ENCODE peak calls at places on chromosomes 5 and 9, in eight cellular contexts. One of them, this sample, is unnamed.

GRCh38 chr5:32690153-32690552 is 21.0 kb upstream of the NPR3 start:
- DNase-seq in ovary: no peak
- DNase-seq in transverse colon: no peak
- DNase-seq in stomach: no peak
- DNase-seq in right cardiac atrium: no peak
- DNase-seq in naive thymus-derived CD4-positive, alpha-beta T cell: no peak
- DNase-seq in uterus: no peak
- DNase-seq in left lung: no peak
- DNase-seq in this sample: no peak

GRCh38 chr5:57986746-57987145 is 473.1 kb downstream of the PLK2 start:
- DNase-seq in ovary: no peak
- DNase-seq in transverse colon: no peak
- DNase-seq in stomach: no peak
- DNase-seq in right cardiac atrium: no peak
- DNase-seq in naive thymus-derived CD4-positive, alpha-beta T cell: no peak
- DNase-seq in uterus: no peak
- DNase-seq in left lung: no peak
- DNase-seq in this sample: no peak

GRCh38 chr9:105158898-105159297 is 85.6 kb upstream of the SLC44A1 start:
- DNase-seq in ovary: no peak
- DNase-seq in transverse colon: no peak
- DNase-seq in stomach: no peak
- DNase-seq in right cardiac atrium: no peak
- DNase-seq in naive thymus-derived CD4-positive, alpha-beta T cell: no peak
- DNase-seq in uterus: no peak
- DNase-seq in left lung: no peak
- DNase-seq in this sample: no peak

GRCh38 chr5:143279698-143280097 is 123.8 kb downstream of the NR3C1 start:
- DNase-seq in ovary: no peak
- DNase-seq in transverse colon: no peak
- DNase-seq in stomach: no peak
- DNase-seq in right cardiac atrium: no peak
- DNase-seq in naive thymus-derived CD4-positive, alpha-beta T cell: no peak
- DNase-seq in uterus: no peak
- DNase-seq in left lung: no peak
- DNase-seq in this sample: no peak

GRCh38 chr9:4666042-4666699 is at the start of gene SPATA6L:
- DNase-seq in ovary: peak
- DNase-seq in transverse colon: peak
- DNase-seq in stomach: peak
- DNase-seq in right cardiac atrium: peak
- DNase-seq in naive thymus-derived CD4-positive, alpha-beta T cell: peak
- DNase-seq in uterus: peak
- DNase-seq in left lung: peak
- DNase-seq in this sample: peak

GRCh38 chr9:87958591-87958990 is 15.7 kb downstream of the CDK20 start:
- DNase-seq in ovary: no peak
- DNase-seq in transverse colon: no peak
- DNase-seq in stomach: no peak
- DNase-seq in right cardiac atrium: no peak
- DNase-seq in naive thymus-derived CD4-positive, alpha-beta T cell: no peak
- DNase-seq in uterus: no peak
- DNase-seq in left lung: no peak
- DNase-seq in this sample: no peak

GRCh38 chr9:93061260-93061751 is 2.8 kb downstream of the SUSD3 start:
- DNase-seq in ovary: peak
- DNase-seq in transverse colon: no peak
- DNase-seq in stomach: no peak
- DNase-seq in right cardiac atrium: no peak
- DNase-seq in naive thymus-derived CD4-positive, alpha-beta T cell: no peak
- DNase-seq in uterus: peak
- DNase-seq in left lung: peak
- DNase-seq in this sample: peak

GRCh38 chr5:145976431-145977155 is 40.2 kb downstream of the SH3RF2 start:
- DNase-seq in ovary: no peak
- DNase-seq in transverse colon: no peak
- DNase-seq in stomach: no peak
- DNase-seq in right cardiac atrium: no peak
- DNase-seq in naive thymus-derived CD4-positive, alpha-beta T cell: no peak
- DNase-seq in uterus: no peak
- DNase-seq in left lung: no peak
- DNase-seq in this sample: no peak

GRCh38 chr5:173775692-173776135 is 112.4 kb upstream of the CPEB4 start:
- DNase-seq in ovary: no peak
- DNase-seq in transverse colon: no peak
- DNase-seq in stomach: no peak
- DNase-seq in right cardiac atrium: no peak
- DNase-seq in naive thymus-derived CD4-positive, alpha-beta T cell: no peak
- DNase-seq in uterus: no peak
- DNase-seq in left lung: no peak
- DNase-seq in this sample: peak

GRCh38 chr5:5932824-5933223 is 445.5 kb downstream of the MED10 start:
- DNase-seq in ovary: no peak
- DNase-seq in transverse colon: no peak
- DNase-seq in stomach: no peak
- DNase-seq in right cardiac atrium: no peak
- DNase-seq in naive thymus-derived CD4-positive, alpha-beta T cell: no peak
- DNase-seq in uterus: no peak
- DNase-seq in left lung: no peak
- DNase-seq in this sample: no peak

GRCh38 chr9:129458663-129459549 is 162.0 kb downstream of the C9orf50 start:
- DNase-seq in ovary: peak
- DNase-seq in transverse colon: peak
- DNase-seq in stomach: peak
- DNase-seq in right cardiac atrium: peak
- DNase-seq in naive thymus-derived CD4-positive, alpha-beta T cell: no peak
- DNase-seq in uterus: peak
- DNase-seq in left lung: peak
- DNase-seq in this sample: peak

GRCh38 chr5:57772512-57772911 is 289.9 kb upstream of the ACTBL2 start:
- DNase-seq in ovary: no peak
- DNase-seq in transverse colon: no peak
- DNase-seq in stomach: no peak
- DNase-seq in right cardiac atrium: no peak
- DNase-seq in naive thymus-derived CD4-positive, alpha-beta T cell: no peak
- DNase-seq in uterus: no peak
- DNase-seq in left lung: no peak
- DNase-seq in this sample: no peak

GRCh38 chr5:15249152-15249551 is 250.8 kb upstream of the FBXL7 start:
- DNase-seq in ovary: no peak
- DNase-seq in transverse colon: no peak
- DNase-seq in stomach: no peak
- DNase-seq in right cardiac atrium: no peak
- DNase-seq in naive thymus-derived CD4-positive, alpha-beta T cell: no peak
- DNase-seq in uterus: no peak
- DNase-seq in left lung: no peak
- DNase-seq in this sample: no peak

GRCh38 chr9:70566066-70566465 is 151.6 kb upstream of the KLF9 start:
- DNase-seq in ovary: no peak
- DNase-seq in transverse colon: no peak
- DNase-seq in stomach: no peak
- DNase-seq in right cardiac atrium: no peak
- DNase-seq in naive thymus-derived CD4-positive, alpha-beta T cell: no peak
- DNase-seq in uterus: no peak
- DNase-seq in left lung: no peak
- DNase-seq in this sample: no peak

GRCh38 chr9:70595211-70595610 is 180.8 kb upstream of the KLF9 start:
- DNase-seq in ovary: no peak
- DNase-seq in transverse colon: no peak
- DNase-seq in stomach: no peak
- DNase-seq in right cardiac atrium: no peak
- DNase-seq in naive thymus-derived CD4-positive, alpha-beta T cell: no peak
- DNase-seq in uterus: no peak
- DNase-seq in left lung: no peak
- DNase-seq in this sample: no peak

GRCh38 chr5:73981696-73982095 is 355.7 kb downstream of the ARHGEF28 start:
- DNase-seq in ovary: no peak
- DNase-seq in transverse colon: no peak
- DNase-seq in stomach: no peak
- DNase-seq in right cardiac atrium: no peak
- DNase-seq in naive thymus-derived CD4-positive, alpha-beta T cell: no peak
- DNase-seq in uterus: no peak
- DNase-seq in left lung: no peak
- DNase-seq in this sample: no peak

GRCh38 chr5:21573915-21574314 is 1279.2 kb downstream of the CDH12 start:
- DNase-seq in ovary: no peak
- DNase-seq in transverse colon: no peak
- DNase-seq in stomach: no peak
- DNase-seq in right cardiac atrium: no peak
- DNase-seq in naive thymus-derived CD4-positive, alpha-beta T cell: no peak
- DNase-seq in uterus: no peak
- DNase-seq in left lung: no peak
- DNase-seq in this sample: no peak

DNA sequence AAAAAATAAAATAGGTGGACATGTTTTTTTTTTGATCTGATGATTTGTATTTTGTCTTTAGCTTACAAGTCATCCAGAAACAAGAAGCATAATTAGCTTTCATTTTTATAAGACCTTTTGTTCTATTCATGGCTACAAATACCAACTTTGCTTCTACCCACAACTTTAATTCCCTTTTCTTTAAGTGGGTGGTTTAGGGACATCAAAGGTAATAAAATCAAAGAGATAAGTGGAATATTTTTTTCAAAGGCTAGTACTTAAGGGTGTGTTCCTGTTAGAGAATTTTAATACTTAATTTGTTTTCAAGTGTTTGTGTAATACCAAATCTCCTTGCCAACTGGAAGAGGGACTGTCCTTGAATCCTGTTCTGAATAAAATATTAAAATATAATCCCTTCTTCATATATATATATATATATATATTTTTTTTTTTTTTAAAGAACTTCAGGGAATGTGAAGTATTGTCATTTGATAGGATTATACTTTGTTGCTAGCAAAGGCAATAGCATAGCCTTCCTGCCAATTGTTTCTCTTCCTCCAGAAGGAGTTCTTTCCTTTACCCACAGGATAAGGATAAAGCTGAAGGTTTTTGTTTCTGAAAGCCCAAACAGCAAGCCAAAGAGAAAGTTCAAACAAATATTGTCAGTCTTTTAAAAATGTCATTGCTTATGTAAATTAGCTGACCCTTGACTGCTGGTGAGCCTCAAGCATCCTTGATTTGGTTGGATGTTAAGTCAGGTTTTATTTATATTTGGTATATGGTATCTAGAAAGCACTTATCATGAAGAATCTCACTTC is 108.9 kb downstream of the PAM start:
- DNase-seq in ovary: no peak
- DNase-seq in transverse colon: no peak
- DNase-seq in stomach: no peak
- DNase-seq in right cardiac atrium: no peak
- DNase-seq in naive thymus-derived CD4-positive, alpha-beta T cell: no peak
- DNase-seq in uterus: no peak
- DNase-seq in left lung: no peak
- DNase-seq in this sample: no peak
- H3K27ac ChIP-seq in ovary: peak
- H3K27ac ChIP-seq in transverse colon: no peak
- H3K27ac ChIP-seq in stomach: no peak
- H3K27ac ChIP-seq in right cardiac atrium: no peak
- H3K27ac ChIP-seq in naive thymus-derived CD4-positive, alpha-beta T cell: no peak
- H3K27ac ChIP-seq in uterus: peak
- H3K27ac ChIP-seq in left lung: peak
- H3K27ac ChIP-seq in this sample: no peak

GRCh38 chr5:107271682-107272350 is 398.9 kb downstream of the EFNA5 start:
- DNase-seq in ovary: no peak
- DNase-seq in transverse colon: no peak
- DNase-seq in stomach: no peak
- DNase-seq in right cardiac atrium: no peak
- DNase-seq in naive thymus-derived CD4-positive, alpha-beta T cell: no peak
- DNase-seq in uterus: no peak
- DNase-seq in left lung: no peak
- DNase-seq in this sample: no peak

GRCh38 chr5:107269256-107269655 is 401.5 kb downstream of the EFNA5 start:
- DNase-seq in ovary: no peak
- DNase-seq in transverse colon: no peak
- DNase-seq in stomach: no peak
- DNase-seq in right cardiac atrium: no peak
- DNase-seq in naive thymus-derived CD4-positive, alpha-beta T cell: no peak
- DNase-seq in uterus: no peak
- DNase-seq in left lung: peak
- DNase-seq in this sample: no peak

GRCh38 chr5:107272509-107272908 is 398.2 kb downstream of the EFNA5 start:
- DNase-seq in ovary: no peak
- DNase-seq in transverse colon: no peak
- DNase-seq in stomach: no peak
- DNase-seq in right cardiac atrium: no peak
- DNase-seq in naive thymus-derived CD4-positive, alpha-beta T cell: no peak
- DNase-seq in uterus: no peak
- DNase-seq in left lung: no peak
- DNase-seq in this sample: no peak

GRCh38 chr5:107269678-107270077 is 401.1 kb downstream of the EFNA5 start:
- DNase-seq in ovary: no peak
- DNase-seq in transverse colon: no peak
- DNase-seq in stomach: no peak
- DNase-seq in right cardiac atrium: no peak
- DNase-seq in naive thymus-derived CD4-positive, alpha-beta T cell: no peak
- DNase-seq in uterus: no peak
- DNase-seq in left lung: no peak
- DNase-seq in this sample: no peak

DNA sequence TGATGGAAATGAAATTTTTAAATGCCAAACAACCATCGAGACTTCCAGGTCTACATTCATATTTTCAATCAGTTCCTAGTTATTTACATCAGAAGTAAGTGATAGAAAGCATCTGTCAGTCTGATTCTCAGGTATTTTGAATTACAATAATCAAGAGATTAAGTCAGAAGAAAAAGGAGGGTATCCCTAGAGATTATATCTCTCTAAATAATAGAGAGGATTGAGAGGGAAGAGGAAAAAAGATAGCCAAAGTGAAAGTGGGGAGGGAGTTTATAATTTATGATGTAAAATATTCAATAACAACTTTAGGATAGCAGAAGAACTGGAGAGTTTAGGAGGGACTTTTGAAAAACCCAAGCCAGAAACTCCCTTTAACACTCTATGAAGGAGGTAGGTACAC is 400.2 kb downstream of the EFNA5 start:
- DNase-seq in ovary: no peak
- DNase-seq in transverse colon: no peak
- DNase-seq in stomach: no peak
- DNase-seq in right cardiac atrium: no peak
- DNase-seq in naive thymus-derived CD4-positive, alpha-beta T cell: no peak
- DNase-seq in uterus: no peak
- DNase-seq in left lung: no peak
- DNase-seq in this sample: no peak
- H3K4me3 ChIP-seq in ovary: no peak
- H3K4me3 ChIP-seq in transverse colon: no peak
- H3K4me3 ChIP-seq in stomach: no peak
- H3K4me3 ChIP-seq in right cardiac atrium: no peak
- H3K4me3 ChIP-seq in naive thymus-derived CD4-positive, alpha-beta T cell: no peak
- H3K4me3 ChIP-seq in uterus: no peak
- H3K4me3 ChIP-seq in left lung: no peak
- H3K4me3 ChIP-seq in this sample: no peak

GRCh38 chr9:99822596-99823391 is 1.1 kb downstream of the NR4A3 start:
- DNase-seq in ovary: peak
- DNase-seq in transverse colon: peak
- DNase-seq in stomach: peak
- DNase-seq in right cardiac atrium: peak
- DNase-seq in naive thymus-derived CD4-positive, alpha-beta T cell: peak
- DNase-seq in uterus: peak
- DNase-seq in left lung: peak
- DNase-seq in this sample: peak
- H3K27ac ChIP-seq in ovary: peak
- H3K27ac ChIP-seq in transverse colon: peak
- H3K27ac ChIP-seq in stomach: peak
- H3K27ac ChIP-seq in right cardiac atrium: peak
- H3K27ac ChIP-seq in naive thymus-derived CD4-positive, alpha-beta T cell: peak
- H3K27ac ChIP-seq in uterus: peak
- H3K27ac ChIP-seq in left lung: peak
- H3K27ac ChIP-seq in this sample: peak

GRCh38 chr9:7164440-7165349 is 406.9 kb downstream of the KDM4C start:
- DNase-seq in ovary: no peak
- DNase-seq in transverse colon: peak
- DNase-seq in stomach: no peak
- DNase-seq in right cardiac atrium: no peak
- DNase-seq in naive thymus-derived CD4-positive, alpha-beta T cell: no peak
- DNase-seq in uterus: no peak
- DNase-seq in left lung: no peak
- DNase-seq in this sample: no peak
- H3K4me3 ChIP-seq in ovary: no peak
- H3K4me3 ChIP-seq in transverse colon: no peak
- H3K4me3 ChIP-seq in stomach: no peak
- H3K4me3 ChIP-seq in right cardiac atrium: no peak
- H3K4me3 ChIP-seq in naive thymus-derived CD4-positive, alpha-beta T cell: no peak
- H3K4me3 ChIP-seq in uterus: no peak
- H3K4me3 ChIP-seq in left lung: no peak
- H3K4me3 ChIP-seq in this sample: no peak